ENCODE peak calls at places on chromosomes 5 and 9, in five cellular contexts. One of them, this sample, is unnamed.

GRCh38 chr5:141486091-141486490 is 1.3 kb downstream of the PCDHGC4 start:
- DNase-seq in IMR-90: no peak
- DNase-seq in neuronal stem cell: no peak
- DNase-seq in trophoblast cell: no peak
- DNase-seq in H1: no peak
- DNase-seq in this sample: no peak

GRCh38 chr5:91180506-91180905 is 202.6 kb downstream of the ARRDC3 start:
- DNase-seq in H1: no peak
- DNase-seq in IMR-90: no peak
- DNase-seq in trophoblast cell: no peak
- DNase-seq in neuronal stem cell: no peak
- DNase-seq in this sample: no peak

GRCh38 chr9:73176450-73176875 is 24.8 kb downstream of the ANXA1 start:
- DNase-seq in neuronal stem cell: no peak
- DNase-seq in trophoblast cell: no peak
- DNase-seq in H1: no peak
- DNase-seq in IMR-90: no peak
- DNase-seq in this sample: no peak

GRCh38 chr9:138097501-138097991 is 220.0 kb downstream of the CACNA1B start:
- DNase-seq in IMR-90: no peak
- DNase-seq in trophoblast cell: no peak
- DNase-seq in H1: no peak
- DNase-seq in neuronal stem cell: no peak
- DNase-seq in this sample: no peak

GRCh38 chr9:99690573-99690972 is 131.1 kb upstream of the NR4A3 start:
- DNase-seq in trophoblast cell: no peak
- DNase-seq in neuronal stem cell: no peak
- DNase-seq in H1: no peak
- DNase-seq in IMR-90: no peak
- DNase-seq in this sample: no peak

GRCh38 chr5:463952-464351 is 21.0 kb downstream of the EXOC3 start:
- DNase-seq in H1: no peak
- DNase-seq in neuronal stem cell: no peak
- DNase-seq in trophoblast cell: no peak
- DNase-seq in IMR-90: no peak
- DNase-seq in this sample: no peak

GRCh38 chr9:123419091-123419490 is 63.1 kb downstream of the CRB2 start:
- DNase-seq in IMR-90: no peak
- DNase-seq in trophoblast cell: no peak
- DNase-seq in H1: no peak
- DNase-seq in neuronal stem cell: no peak
- DNase-seq in this sample: no peak

GRCh38 chr5:138610468-138611294 is 35.5 kb upstream of the HSPA9 start:
- DNase-seq in trophoblast cell: peak; percentile 6
- DNase-seq in IMR-90: no peak
- DNase-seq in neuronal stem cell: no peak
- DNase-seq in H1: no peak
- DNase-seq in this sample: peak; percentile 43

GRCh38 chr9:132885691-132886357 is 7.1 kb downstream of the SPACA9 start:
- DNase-seq in IMR-90: no peak
- DNase-seq in trophoblast cell: no peak
- DNase-seq in neuronal stem cell: no peak
- DNase-seq in H1: no peak
- DNase-seq in this sample: no peak

GRCh38 chr5:125056641-125057345 is 310.4 kb upstream of the ZNF608 start:
- DNase-seq in IMR-90: no peak
- DNase-seq in neuronal stem cell: no peak
- DNase-seq in H1: no peak
- DNase-seq in trophoblast cell: no peak
- DNase-seq in this sample: no peak

GRCh38 chr9:71769175-71770165 is 1.2 kb upstream of the CEMIP2 start:
- DNase-seq in neuronal stem cell: no peak
- DNase-seq in trophoblast cell: peak; percentile 76
- DNase-seq in H1: no peak
- DNase-seq in IMR-90: no peak
- DNase-seq in this sample: peak; percentile 45

DNA sequence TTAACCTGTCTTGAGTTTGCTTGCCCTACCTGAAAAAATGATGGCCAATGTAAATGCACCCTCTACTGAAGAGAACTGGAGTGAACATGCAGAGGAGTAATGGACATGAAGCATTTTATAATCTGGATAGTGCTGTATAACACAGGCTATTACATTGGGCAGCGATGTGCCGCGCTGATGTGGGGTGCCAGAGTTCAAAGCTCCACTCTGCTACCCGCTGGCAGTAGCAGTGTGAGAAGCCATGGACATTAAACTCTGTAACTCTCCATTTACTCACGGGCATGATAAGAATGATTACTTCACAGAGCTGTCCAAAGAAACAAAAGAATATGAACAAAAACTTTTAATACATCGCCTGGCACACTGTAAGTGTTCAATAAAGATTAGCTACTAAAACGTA is 7.5 kb upstream of the CDH6 start:
- DNase-seq in neuronal stem cell: no peak
- DNase-seq in H1: no peak
- DNase-seq in IMR-90: no peak
- DNase-seq in trophoblast cell: no peak
- DNase-seq in this sample: no peak
- H4K8ac ChIP-seq in neuronal stem cell: no peak overlapping the region
- H4K8ac ChIP-seq in H1: no peak overlapping the region
- H4K8ac ChIP-seq in IMR-90: no peak overlapping the region
- H4K8ac ChIP-seq in trophoblast cell: no peak overlapping the region
- H4K8ac ChIP-seq in this sample: no peak overlapping the region

DNA sequence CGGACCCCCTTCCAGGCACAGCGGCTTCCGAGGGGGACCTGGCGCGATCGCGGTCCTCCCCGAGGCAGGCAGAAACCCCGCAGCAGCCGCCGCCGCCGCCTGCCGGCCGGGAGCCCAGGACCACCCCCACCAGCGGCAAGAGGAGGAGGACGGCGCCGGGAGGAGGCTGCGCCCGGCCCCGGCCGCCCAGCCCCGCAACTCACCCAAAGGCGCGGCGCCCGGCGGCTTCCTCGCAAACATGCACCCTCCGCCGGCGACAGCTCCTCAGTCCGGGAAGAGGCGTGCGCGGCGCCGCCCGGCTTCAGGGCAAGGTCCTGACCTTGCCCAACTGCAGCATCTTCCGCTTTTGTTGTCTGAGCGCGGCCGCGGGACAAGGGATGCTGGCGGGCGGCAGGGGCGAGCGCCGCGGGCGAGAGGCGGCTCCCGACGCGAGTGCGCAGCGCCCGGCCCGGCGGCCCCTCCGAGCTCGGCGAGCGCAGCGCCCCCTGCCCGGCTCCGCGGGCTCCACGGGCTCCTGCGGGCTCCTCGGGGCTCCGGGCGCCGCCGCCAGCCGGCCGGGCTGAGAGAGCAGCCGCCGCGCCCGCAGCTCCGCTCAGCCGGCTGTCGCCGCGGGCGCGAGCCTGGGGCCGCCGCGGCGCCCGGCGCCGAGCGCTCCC is 504 bp downstream of the CTNND2 start:
- DNase-seq in trophoblast cell: peak; percentile 80
- DNase-seq in H1: no peak
- DNase-seq in neuronal stem cell: peak; percentile 69
- DNase-seq in IMR-90: no peak
- DNase-seq in this sample: peak; percentile 14
- H3K4me3 ChIP-seq in trophoblast cell: peak overlapping the region; percentile 90
- H3K4me3 ChIP-seq in H1: peak overlapping the region; percentile 87
- H3K4me3 ChIP-seq in neuronal stem cell: peak overlapping the region; percentile 91
- H3K4me3 ChIP-seq in IMR-90: no peak overlapping the region
- H3K4me3 ChIP-seq in this sample: peak overlapping the region; percentile 56

GRCh38 chr5:58946232-58946631 is 363.4 kb downstream of the RAB3C start:
- DNase-seq in IMR-90: no peak
- DNase-seq in H1: no peak
- DNase-seq in neuronal stem cell: no peak
- DNase-seq in trophoblast cell: no peak
- DNase-seq in this sample: no peak
- H2AFZ ChIP-seq in IMR-90: no peak overlapping the region
- H2AFZ ChIP-seq in H1: no peak overlapping the region
- H2AFZ ChIP-seq in neuronal stem cell: no peak overlapping the region
- H2AFZ ChIP-seq in trophoblast cell: no peak overlapping the region
- H2AFZ ChIP-seq in this sample: no peak overlapping the region

GRCh38 chr5:17817946-17818345 is 183.7 kb downstream of the TAF11L14 start:
- DNase-seq in H1: no peak
- DNase-seq in trophoblast cell: no peak
- DNase-seq in IMR-90: peak; percentile 18
- DNase-seq in neuronal stem cell: no peak
- DNase-seq in this sample: no peak
- H4K8ac ChIP-seq in H1: no peak overlapping the region
- H4K8ac ChIP-seq in trophoblast cell: no peak overlapping the region
- H4K8ac ChIP-seq in IMR-90: no peak overlapping the region
- H4K8ac ChIP-seq in neuronal stem cell: no peak overlapping the region
- H4K8ac ChIP-seq in this sample: no peak overlapping the region

DNA sequence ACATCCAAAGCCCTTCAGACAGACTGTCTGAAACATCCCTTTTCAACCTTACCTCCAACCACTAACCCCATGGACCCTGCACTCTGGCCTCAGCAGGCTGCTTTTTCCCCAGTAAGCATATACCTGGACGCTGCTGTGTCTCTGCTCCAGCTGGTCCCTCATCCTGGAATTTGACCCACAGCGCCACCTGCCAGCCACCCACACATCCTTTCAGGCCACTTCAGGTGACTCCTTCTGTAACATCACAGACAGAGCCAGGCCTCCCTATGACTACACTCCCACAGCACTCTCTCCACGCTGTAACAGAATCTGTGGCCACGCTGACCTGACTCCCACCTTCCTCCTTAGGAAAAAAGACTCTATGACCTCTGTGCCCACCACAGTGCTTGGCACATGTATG is 3.4 kb downstream of the MGAT1 start:
- DNase-seq in neuronal stem cell: no peak
- DNase-seq in IMR-90: no peak
- DNase-seq in trophoblast cell: peak; percentile 74
- DNase-seq in H1: no peak
- DNase-seq in this sample: no peak
- H3K4me3 ChIP-seq in neuronal stem cell: no peak overlapping the region
- H3K4me3 ChIP-seq in IMR-90: no peak overlapping the region
- H3K4me3 ChIP-seq in trophoblast cell: no peak overlapping the region
- H3K4me3 ChIP-seq in H1: no peak overlapping the region
- H3K4me3 ChIP-seq in this sample: peak overlapping the region; percentile 95

DNA sequence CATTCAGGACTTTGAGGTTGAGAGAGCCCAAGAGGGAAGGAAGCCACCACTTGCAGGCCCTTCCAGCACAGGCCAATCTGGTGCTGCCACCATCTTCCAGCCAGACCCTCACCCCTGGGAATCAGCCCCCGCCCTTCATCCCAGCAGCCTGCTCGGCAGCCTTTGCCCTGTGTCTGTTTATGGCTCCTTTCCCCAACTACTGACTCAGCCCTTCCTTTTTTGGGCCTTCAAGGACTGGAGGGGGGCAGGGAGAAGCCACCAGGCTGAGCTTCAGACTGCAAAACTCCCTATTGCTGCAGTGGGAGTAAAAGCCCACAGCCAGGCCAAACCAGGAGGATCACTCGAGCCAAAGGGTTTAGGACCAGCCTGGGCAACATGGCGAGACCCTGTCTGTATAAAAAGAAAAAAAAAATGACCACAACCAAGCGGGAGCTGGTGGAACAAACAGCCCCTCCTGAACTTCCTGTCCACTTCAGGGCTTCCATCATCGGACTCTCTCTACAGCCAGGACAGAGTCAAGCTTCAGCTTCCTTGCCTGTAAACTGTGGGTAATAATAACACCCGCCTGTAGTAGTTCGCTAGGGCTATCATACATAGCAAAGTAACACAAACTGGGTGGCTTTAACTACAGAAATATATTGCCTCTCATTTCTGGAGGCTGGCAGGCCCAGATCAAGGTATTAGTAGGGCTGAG is 85.9 kb upstream of the IL17B start:
- DNase-seq in neuronal stem cell: no peak
- DNase-seq in H1: no peak
- DNase-seq in IMR-90: peak; percentile 78
- DNase-seq in trophoblast cell: no peak
- DNase-seq in this sample: peak; percentile 88
- H2AFZ ChIP-seq in neuronal stem cell: peak overlapping the region; percentile 78
- H2AFZ ChIP-seq in H1: no peak overlapping the region
- H2AFZ ChIP-seq in IMR-90: peak overlapping the region; percentile 90
- H2AFZ ChIP-seq in trophoblast cell: peak overlapping the region; percentile 25
- H2AFZ ChIP-seq in this sample: peak overlapping the region; percentile 11

DNA sequence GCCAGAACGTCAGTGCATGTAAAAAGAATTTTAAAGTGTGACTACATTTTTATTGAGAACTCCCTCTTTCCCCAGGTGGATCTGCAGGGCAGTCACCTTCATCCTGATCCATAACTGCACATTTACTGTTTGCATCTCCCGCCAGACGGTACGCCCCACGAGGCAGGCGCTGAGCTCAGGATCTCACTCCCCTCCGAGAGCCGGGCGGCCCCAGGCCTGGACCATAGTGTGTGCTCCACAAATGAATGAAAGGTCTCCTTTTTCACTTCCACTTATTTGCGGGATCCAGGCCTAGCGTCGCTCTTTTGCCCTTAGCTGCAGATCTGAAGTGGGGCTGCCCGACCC is 378 bp downstream of the DROSHA start:
- DNase-seq in H1: no peak
- DNase-seq in neuronal stem cell: no peak
- DNase-seq in IMR-90: no peak
- DNase-seq in trophoblast cell: peak; percentile 30
- DNase-seq in this sample: peak; percentile 47
- H4K8ac ChIP-seq in H1: peak overlapping the region; percentile 75
- H4K8ac ChIP-seq in neuronal stem cell: no peak overlapping the region
- H4K8ac ChIP-seq in IMR-90: peak overlapping the region; percentile 62
- H4K8ac ChIP-seq in trophoblast cell: peak overlapping the region; percentile 80
- H4K8ac ChIP-seq in this sample: peak overlapping the region; percentile 5

DNA sequence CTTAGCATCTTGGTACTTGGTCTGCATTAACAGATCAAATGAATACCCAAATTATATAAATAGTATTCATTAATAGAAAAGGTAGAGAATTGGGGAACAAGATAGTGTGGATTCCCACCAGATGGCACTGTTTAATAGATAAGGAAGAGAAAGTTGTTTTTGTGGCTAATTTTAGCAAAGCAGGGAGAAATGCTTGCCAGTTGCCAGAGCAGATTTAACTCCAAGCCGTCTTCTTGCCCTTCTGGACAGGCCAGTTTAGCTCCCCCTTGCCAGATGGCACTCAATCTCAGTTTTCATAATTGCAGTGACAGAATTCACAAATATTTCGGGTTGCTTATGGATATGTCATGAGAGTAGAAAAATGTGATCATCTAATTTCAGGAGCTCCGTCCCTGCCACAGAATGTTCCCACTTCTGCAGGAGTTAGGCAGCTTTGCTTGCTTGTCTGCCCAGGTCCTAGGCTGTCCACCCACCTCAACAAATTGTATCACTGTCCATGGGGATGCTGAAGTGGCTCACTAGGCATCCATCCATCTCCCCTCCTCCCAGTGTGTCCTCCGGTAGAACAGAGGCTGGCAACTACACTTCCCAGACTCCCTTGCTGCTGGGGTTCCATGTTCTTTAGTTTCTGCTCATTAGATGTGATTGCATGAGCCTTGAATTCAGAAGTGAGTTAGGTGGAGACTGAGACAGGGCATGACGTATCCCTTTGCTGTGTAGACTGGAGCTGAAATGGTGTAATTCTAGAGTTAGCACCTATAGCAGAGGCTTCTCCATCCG is 11.8 kb upstream of the HEXB start:
- DNase-seq in IMR-90: peak; percentile 67
- DNase-seq in H1: no peak
- DNase-seq in trophoblast cell: peak; percentile 56
- DNase-seq in neuronal stem cell: no peak
- DNase-seq in this sample: peak; percentile 58
- H3K4me3 ChIP-seq in IMR-90: no peak overlapping the region
- H3K4me3 ChIP-seq in H1: no peak overlapping the region
- H3K4me3 ChIP-seq in trophoblast cell: no peak overlapping the region
- H3K4me3 ChIP-seq in neuronal stem cell: no peak overlapping the region
- H3K4me3 ChIP-seq in this sample: no peak overlapping the region

This sample was measured in mesenchymal stem cell.